ENCODE peak calls at places on chromosomes 1 and 21, in four cellular contexts. T is AG10803; W is BJ; X is CD8-positive, alpha-beta T cell. E is an unnamed sample.

GRCh38 chr1:39266269-39266668 is 61.8 kb downstream of the MACF1 start:
- DNase-seq in T (peak), W (no peak), X (no peak), E (no peak)

GRCh38 chr1:53621144-53621543 is 117.8 kb downstream of the GLIS1 start:
- DNase-seq in W (no peak), T (no peak), X (peak), E (no peak)

GRCh38 chr1:32893198-32894018 is 7.1 kb downstream of the HPCA start:
- DNase-seq in T (no peak), W (no peak), X (no peak), E (no peak)

GRCh38 chr1:109283748-109284600 is 1.0 kb upstream of the PSRC1 start:
- DNase-seq in W (no peak), X (no peak), T (peak), E (no peak)

GRCh38 chr1:243645281-243645680 is 204.8 kb downstream of the AKT3 start:
- DNase-seq in W (no peak), T (no peak), X (no peak), E (no peak)

GRCh38 chr21:35216966-35217365 is 167.9 kb upstream of the RUNX1 start:
- DNase-seq in X (no peak), W (no peak), T (no peak), E (no peak)

GRCh38 chr1:30719406-30720270 is 3.7 kb downstream of the MATN1 start:
- DNase-seq in T (peak), X (no peak), W (no peak), E (peak)

GRCh38 chr1:202805886-202806511 is 2.2 kb downstream of the KDM5B start:
- DNase-seq in X (no peak), W (no peak), T (no peak), E (peak)

GRCh38 chr1:207089627-207090265 is 1.1 kb downstream of the C4BPB start:
- DNase-seq in T (no peak), X (no peak), W (no peak), E (no peak)

GRCh38 chr1:233088613-233089012 is 138.2 kb downstream of the NTPCR start:
- DNase-seq in W (no peak), X (no peak), T (no peak), E (no peak)

GRCh38 chr1:234533034-234533571 is 54.1 kb upstream of the TARBP1 start:
- DNase-seq in T (peak), X (no peak), W (peak), E (peak)

GRCh38 chr21:37587635-37588177 is 221.1 kb downstream of the DYRK1A start:
- DNase-seq in X (no peak), T (no peak), W (no peak), E (no peak)

GRCh38 chr1:163056832-163057231 is 12.3 kb upstream of the RGS4 start:
- DNase-seq in W (peak), T (peak), X (no peak), E (peak)

GRCh38 chr21:35249636-35250035 is 200.5 kb upstream of the RUNX1 start:
- DNase-seq in T (no peak), X (no peak), W (no peak), E (no peak)

GRCh38 chr21:33202464-33203363 is 27.0 kb upstream of the IFNAR2 start:
- DNase-seq in T (no peak), X (no peak), W (no peak), E (no peak)

GRCh38 chr1:169899519-169900217 is 6.0 kb upstream of the SCYL3 start:
- DNase-seq in W (no peak), X (no peak), T (no peak), E (no peak)

GRCh38 chr1:94772230-94772641 is 47.9 kb upstream of the SLC44A3 start:
- DNase-seq in X (no peak), T (no peak), W (no peak), E (no peak)

GRCh38 chr1:12001249-12001917 is 17.9 kb upstream of the MIIP start:
- DNase-seq in X (no peak), T (peak), W (no peak), E (peak)

GRCh38 chr1:184283999-184284398 is 102.8 kb upstream of the C1orf21 start:
- DNase-seq in W (peak), X (no peak), T (peak), E (peak)

GRCh38 chr1:223846668-223847007 is 891 bp upstream of the TP53BP2 start:
- DNase-seq in W (no peak), T (peak), X (no peak), E (no peak)

GRCh38 chr1:67679691-67680090 is 5.3 kb upstream of the GADD45A start:
- DNase-seq in W (no peak), T (peak), X (no peak), E (peak)

GRCh38 chr1:14689996-14690614 is 91.6 kb downstream of the KAZN start:
- DNase-seq in T (no peak), W (peak), X (no peak), E (no peak)

GRCh38 chr1:43858324-43858723 is 75.3 kb upstream of the ARTN start:
- DNase-seq in T (peak), X (no peak), W (peak), E (peak)

GRCh38 chr21:31887596-31887920 is 14.7 kb downstream of the HUNK start:
- DNase-seq in T (no peak), X (no peak), W (no peak), E (no peak)

GRCh38 chr1:33130297-33130696 is 49.3 kb downstream of the AZIN2 start:
- DNase-seq in X (peak), W (no peak), T (no peak), E (no peak)

GRCh38 chr1:107870691-107871090 is 94.3 kb downstream of the VAV3 start:
- DNase-seq in X (no peak), T (peak), W (no peak), E (peak)

GRCh38 chr1:86380257-86380861 is 15.8 kb downstream of the ODF2L start:
- DNase-seq in X (no peak), T (peak), W (no peak), E (peak)

GRCh38 chr1:167082511-167083027 is 7.6 kb downstream of the GPA33 start:
- DNase-seq in W (no peak), X (no peak), T (no peak), E (no peak)

GRCh38 chr1:153617677-153618076 is 1.6 kb upstream of the S100A14 start:
- DNase-seq in X (peak), W (no peak), T (peak), E (peak)

GRCh38 chr1:18101508-18101907 is 6.1 kb upstream of the IGSF21 start:
- DNase-seq in X (no peak), T (no peak), W (no peak), E (no peak)
- H3K4me3 ChIP-seq in X (no peak), T (no peak), W (no peak), E (no peak)

GRCh38 chr1:227316941-227317540 is 1.3 kb downstream of the CDC42BPA start:
- DNase-seq in X (no peak), T (peak), W (no peak), E (peak)

GRCh38 chr1:227316456-227316855 is 1.8 kb downstream of the CDC42BPA start:
- DNase-seq in X (no peak), T (no peak), W (no peak), E (peak)

GRCh38 chr1:227318852-227319607 is 738 bp upstream of the CDC42BPA start:
- DNase-seq in T (peak), X (no peak), W (no peak), E (peak)

GRCh38 chr1:227318003-227318851 is at the start of gene CDC42BPA:
- DNase-seq in X (peak), T (peak), W (peak), E (peak)

GRCh38 chr1:227317541-227318002 is 720 bp downstream of the CDC42BPA start:
- DNase-seq in T (peak), W (peak), X (no peak), E (peak)
- TF ChIP-seq CTCF in T (peak), W (peak), X (no peak), E (peak)

DNA sequence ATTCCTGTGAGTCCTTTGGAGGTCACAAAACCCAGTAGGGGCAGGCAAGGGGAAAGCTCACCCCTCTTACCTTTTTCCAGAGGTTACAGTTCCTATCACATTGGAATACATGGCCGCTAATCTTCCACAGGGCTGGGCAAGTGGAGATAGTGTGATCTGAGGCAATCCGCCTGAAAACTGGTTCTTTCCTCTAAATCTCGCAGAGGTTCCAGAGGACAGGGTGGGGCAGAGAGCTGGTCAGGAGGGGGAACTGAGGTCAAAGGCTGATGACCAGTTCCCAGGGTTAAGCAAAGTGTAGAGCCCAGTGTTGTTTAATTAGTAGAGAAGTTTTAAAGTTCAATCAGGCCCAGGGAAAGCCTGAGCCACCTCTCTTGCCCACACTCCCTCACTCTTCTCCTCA is at the start of gene SERPINC1:
- DNase-seq in W (no peak), X (no peak), T (no peak), E (no peak)
- H3K4me3 ChIP-seq in W (no peak), X (no peak), T (no peak), E (no peak)

GRCh38 chr1:165828103-165828558 is 717 bp downstream of the UCK2 start:
- DNase-seq in X (peak), T (peak), W (no peak), E (peak)
- TF ChIP-seq CTCF in X (no peak), T (no peak), W (no peak), E (no peak)

GRCh38 chr1:876428-876827 is 47.3 kb upstream of the SAMD11 start:
- DNase-seq in T (no peak), X (no peak), W (no peak), E (no peak)
- H3K4me3 ChIP-seq in T (no peak), X (no peak), W (no peak), E (no peak)

DNA sequence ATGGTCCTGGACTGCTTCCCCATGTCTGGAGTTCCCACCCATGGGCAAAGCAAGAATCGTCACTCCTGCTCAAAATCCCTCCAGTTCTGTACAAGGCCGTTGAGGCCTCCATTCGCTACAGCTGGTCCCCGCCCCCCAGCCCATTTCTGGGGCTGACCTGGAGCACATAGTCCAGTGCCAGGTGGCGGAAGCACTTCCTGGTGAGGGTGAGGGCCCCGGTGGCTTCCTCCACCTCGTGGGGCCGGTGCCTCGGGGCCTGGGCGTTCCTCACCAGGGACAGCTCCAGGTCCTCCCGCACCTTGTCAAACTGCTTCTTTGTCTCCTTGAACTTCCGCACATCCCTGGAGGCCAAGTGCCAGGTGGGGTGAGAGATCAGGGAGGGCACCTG is 7.4 kb downstream of the ACAP3 start:
- DNase-seq in T (no peak), X (no peak), W (no peak), E (no peak)
- TF ChIP-seq CTCF in T (no peak), X (no peak), W (no peak), E (no peak)

DNA sequence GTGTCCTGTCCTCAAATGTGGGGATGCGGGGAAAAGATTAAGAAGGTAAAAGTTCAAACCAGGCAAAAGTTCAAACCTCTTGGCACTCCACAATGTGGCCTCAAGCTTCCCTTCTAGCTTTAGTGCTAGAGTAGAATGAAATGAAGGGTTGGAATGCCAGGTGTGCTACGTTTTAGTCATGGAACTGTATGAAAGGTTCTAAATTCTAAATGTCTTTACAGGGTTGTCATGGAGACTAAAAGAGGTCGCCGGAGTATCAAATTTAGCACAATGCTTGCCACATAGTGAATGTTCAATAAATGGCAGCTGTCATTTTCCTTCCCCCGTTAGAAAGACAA is 57.2 kb upstream of the LRRC8D start:
- DNase-seq in T (no peak), W (no peak), X (no peak), E (no peak)
- H3K4me3 ChIP-seq in T (peak), W (peak), X (peak), E (peak)

DNA sequence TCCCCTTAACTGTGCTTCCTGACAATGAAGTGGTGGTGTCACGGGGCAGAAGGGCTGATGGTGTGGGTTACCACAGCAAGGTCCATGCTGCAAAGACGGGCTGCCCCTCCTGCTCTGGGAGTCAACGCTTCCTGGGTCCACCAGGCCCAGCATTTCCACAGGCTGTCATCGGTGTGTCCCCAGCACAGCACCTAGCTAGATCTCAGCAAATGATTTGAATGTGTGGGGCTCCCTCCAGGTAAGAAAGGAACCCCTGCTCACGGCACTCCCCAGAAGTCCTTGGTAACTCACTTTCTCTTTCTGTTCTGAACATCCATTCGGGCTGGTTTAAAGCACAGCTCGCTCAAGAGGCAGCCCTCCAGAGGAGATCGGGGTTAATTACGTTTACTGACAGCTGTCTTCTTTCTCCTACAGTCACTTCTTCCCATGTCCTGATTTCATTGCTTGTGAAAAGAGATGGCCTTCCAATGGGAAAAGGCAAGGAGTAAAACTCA is 27.3 kb downstream of the HIVEP3 start:
- DNase-seq in W (no peak), T (no peak), X (peak), E (peak)
- TF ChIP-seq CTCF in W (no peak), T (peak), X (peak), E (peak)

GRCh38 chr1:8693092-8693491 is 124.3 kb downstream of the RERE start:
- DNase-seq in X (no peak), T (no peak), W (no peak), E (no peak)
- H3K4me3 ChIP-seq in X (no peak), T (no peak), W (no peak), E (no peak)

GRCh38 chr1:92445865-92446264 is 40.9 kb downstream of the GFI1 start:
- DNase-seq in X (no peak), T (no peak), W (no peak), E (no peak)

GRCh38 chr1:92446990-92447681 is 39.6 kb downstream of the GFI1 start:
- DNase-seq in T (no peak), W (no peak), X (no peak), E (peak)

GRCh38 chr1:92446546-92446945 is 40.2 kb downstream of the GFI1 start:
- DNase-seq in W (no peak), X (no peak), T (no peak), E (peak)

GRCh38 chr1:92444351-92444750 is 42.4 kb downstream of the GFI1 start:
- DNase-seq in X (no peak), T (peak), W (no peak), E (peak)

GRCh38 chr1:92447976-92448375 is 38.7 kb downstream of the GFI1 start:
- DNase-seq in X (no peak), T (no peak), W (no peak), E (no peak)
- TF ChIP-seq CTCF in X (no peak), T (no peak), W (no peak), E (no peak)